ENCODE peak calls at places on chromosomes 1 and 21, in seven cellular contexts. D, G, B, Y, U, H and S are unnamed samples.

GRCh38 chr1:66490817-66491216 is 43.1 kb upstream of the SGIP1 start:
- DNase-seq in D (no peak), G (no peak), B (peak), Y (no peak), U (no peak), H (no peak), S (no peak)

GRCh38 chr21:39568380-39568779 is 44.4 kb upstream of the B3GALT5 start:
- DNase-seq in D (no peak), G (no peak), B (no peak), Y (no peak), U (no peak), H (no peak), S (no peak)

GRCh38 chr1:100627018-100627716 is 89.2 kb downstream of the GPR88 start:
- DNase-seq in D (no peak), G (peak), B (peak), Y (no peak), U (no peak), H (no peak), S (no peak)

GRCh38 chr1:214476229-214476957 is 75.0 kb downstream of the PTPN14 start:
- DNase-seq in D (no peak), G (no peak), B (peak), Y (peak), U (no peak), H (no peak), S (no peak)

GRCh38 chr1:112904831-112905227 is 51.2 kb downstream of the SLC16A1 start:
- DNase-seq in D (no peak), G (no peak), B (no peak), Y (no peak), U (no peak), H (no peak), S (no peak)

GRCh38 chr1:22340873-22341272 is 110.8 kb upstream of the ZBTB40 start:
- DNase-seq in D (no peak), G (no peak), B (peak), Y (no peak), U (no peak), H (no peak), S (no peak)

GRCh38 chr21:45251635-45252447 is 35.9 kb downstream of the POFUT2 start:
- DNase-seq in D (no peak), G (no peak), B (no peak), Y (no peak), U (no peak), H (no peak), S (no peak)

GRCh38 chr1:232473319-232473718 is 156.6 kb downstream of the SIPA1L2 start:
- DNase-seq in D (no peak), G (peak), B (peak), Y (no peak), U (no peak), H (no peak), S (no peak)

GRCh38 chr1:51843948-51844347 is 34.6 kb downstream of the NRDC start:
- DNase-seq in D (no peak), G (no peak), B (no peak), Y (no peak), U (no peak), H (no peak), S (no peak)

GRCh38 chr1:235073968-235074334 is 54.7 kb downstream of the TOMM20 start:
- DNase-seq in D (no peak), G (no peak), B (no peak), Y (no peak), U (peak), H (no peak), S (no peak)

GRCh38 chr1:202577381-202577780 is 132.9 kb downstream of the SYT2 start:
- DNase-seq in D (no peak), G (no peak), B (peak), Y (no peak), U (no peak), H (no peak), S (no peak)

GRCh38 chr21:19692231-19692630 is 1288.6 kb upstream of the TMPRSS15 start:
- DNase-seq in D (no peak), G (no peak), B (no peak), Y (no peak), U (no peak), H (no peak), S (no peak)

GRCh38 chr21:29018540-29018939 is 609 bp downstream of the RWDD2B start:
- DNase-seq in D (no peak), G (no peak), B (peak), Y (peak), U (no peak), H (no peak), S (no peak)